ENCODE peak calls at places on chromosomes 6 and 20, in six cellular contexts. G is stimulated activated CD4-positive, alpha-beta T cell treated with anti-CD3 and anti-CD28 coated beads, Interleukin-15, amount 100 ng/mL, for 1 hour; N is astrocyte of the spinal cord; I is fibroblast of mammary gland; V is EL; Z is DMS153. S is an unnamed sample.
A peak's percentile ranks its signal among the peaks of the same experiment; 100 is the strongest.

GRCh38 chr6:159654483-159655098 is 38.5 kb downstream of the SOD2 start:
- DNase-seq in N (peak; percentile 68), I (peak; percentile 74), V (peak; percentile 49), Z (peak; percentile 15), G (no peak), S (no peak)

GRCh38 chr6:156720739-156721714 is 56.2 kb upstream of the ARID1B start:
- DNase-seq in I (no peak), G (no peak), Z (no peak), N (peak; percentile 28), V (no peak), S (no peak)

GRCh38 chr6:158131926-158132325 is 36.1 kb downstream of the SERAC1 start:
- DNase-seq in V (peak; percentile 38), G (no peak), I (peak; percentile 35), N (no peak), Z (no peak), S (no peak)

GRCh38 chr6:30725713-30726505 is 5.8 kb downstream of the TUBB start:
- DNase-seq in N (peak; percentile 55), I (peak; percentile 69), G (no peak), V (peak; percentile 74), Z (no peak), S (no peak)

GRCh38 chr6:166318649-166319600 is 10.7 kb upstream of the PRR18 start:
- DNase-seq in G (no peak), N (no peak), V (no peak), Z (peak; percentile 7), I (no peak), S (no peak)

GRCh38 chr6:72742274-72742673 is 120.4 kb downstream of the KCNQ5 start:
- DNase-seq in N (no peak), I (no peak), G (no peak), Z (no peak), V (no peak), S (no peak)

GRCh38 chr6:90364291-90364690 is 67.6 kb upstream of the BACH2 start:
- DNase-seq in V (no peak), I (no peak), N (no peak), G (no peak), Z (no peak), S (no peak)

GRCh38 chr6:31225735-31226134 is 46.2 kb downstream of the HLA-C start:
- DNase-seq in I (no peak), G (no peak), Z (no peak), V (no peak), N (no peak), S (no peak)

GRCh38 chr6:89862281-89862680 is 32.0 kb upstream of the GJA10 start:
- DNase-seq in G (no peak), I (no peak), V (no peak), Z (no peak), N (no peak), S (no peak)

GRCh38 chr20:53805895-53806384 is 212.3 kb upstream of the ZNF217 start:
- DNase-seq in G (no peak), V (peak; percentile 91), I (peak; percentile 64), N (peak; percentile 72), Z (no peak), S (no peak)

GRCh38 chr20:884983-885952 is 30.9 kb downstream of the ANGPT4 start:
- DNase-seq in I (peak; percentile 9), Z (peak; percentile 25), G (no peak), V (peak; percentile 19), N (peak; percentile 12), S (peak; percentile 25)